ENCODE peak calls at places on chromosomes 1 and 21, in nine cellular contexts. I, C, T, V, Q, P, U, G and M are unnamed samples.
A peak's percentile ranks its signal among the peaks of the same experiment; 100 is the strongest.

GRCh38 chr1:244012232-244012631 is 38.9 kb upstream of the ZBTB18 start:
- DNase-seq in I (no peak), C (peak; percentile 25), T (no peak), V (no peak), Q (no peak), P (no peak), U (no peak), G (no peak), M (no peak)

GRCh38 chr1:180502361-180503273 is at the start of gene ACBD6:
- DNase-seq in I (no peak), C (peak; percentile 89), T (peak; percentile 84), V (peak; percentile 68), Q (peak; percentile 96), P (peak; percentile 68), U (peak; percentile 92), G (peak; percentile 84), M (peak; percentile 90)

GRCh38 chr1:164723296-164723731 is 164.3 kb downstream of the PBX1 start:
- DNase-seq in I (no peak), C (no peak), T (no peak), V (no peak), Q (no peak), P (no peak), U (no peak), G (no peak), M (no peak)

GRCh38 chr1:165117482-165117881 is 239.0 kb downstream of the LMX1A start:
- DNase-seq in I (no peak), C (no peak), T (no peak), V (no peak), Q (peak; percentile 47), P (no peak), U (no peak), G (no peak), M (no peak)

GRCh38 chr1:212432706-212433576 is at the start of gene NENF:
- DNase-seq in I (no peak), C (peak; percentile 98), T (peak; percentile 89), V (peak; percentile 46), Q (peak; percentile 96), P (no peak), U (peak; percentile 90), G (peak; percentile 78), M (peak; percentile 86)

GRCh38 chr1:195785830-195786229 is 822.4 kb downstream of the KCNT2 start:
- DNase-seq in I (no peak), C (no peak), T (no peak), V (no peak), Q (no peak), P (no peak), U (no peak), G (no peak), M (no peak)

GRCh38 chr1:6241887-6242740 is 1.9 kb upstream of the HES3 start:
- DNase-seq in I (no peak), C (no peak), T (no peak), V (no peak), Q (peak; percentile 58), P (no peak), U (no peak), G (no peak), M (no peak)

GRCh38 chr1:45752441-45753052 is 2.1 kb upstream of the IPP start:
- DNase-seq in I (no peak), C (peak; percentile 10), T (no peak), V (no peak), Q (peak; percentile 10), P (no peak), U (no peak), G (no peak), M (no peak)

GRCh38 chr1:71157151-71157550 is 76.3 kb upstream of the ZRANB2 start:
- DNase-seq in I (no peak), C (no peak), T (no peak), V (no peak), Q (no peak), P (no peak), U (no peak), G (no peak), M (no peak)

GRCh38 chr1:112549590-112549989 is 40.8 kb downstream of the WNT2B start:
- DNase-seq in I (no peak), C (no peak), T (no peak), V (no peak), Q (peak; percentile 72), P (no peak), U (no peak), G (no peak), M (no peak)

GRCh38 chr21:29382029-29382654 is 83.4 kb downstream of the BACH1 start:
- DNase-seq in I (peak; percentile 45), C (peak; percentile 45), T (no peak), V (no peak), Q (no peak), P (no peak), U (no peak), G (no peak), M (peak; percentile 13)